ENCODE peak calls at places on chromosomes 2 and 18, in four cellular contexts. N is ACHN, S is bronchial epithelial cell, I is GM13977. H is an unnamed sample.

GRCh38 chr2:180829261-180829660 is 151.1 kb upstream of the UBE2E3 start:
- DNase-seq in S (peak), N (no peak), I (no peak), H (no peak)

GRCh38 chr2:172864182-172864581 is 128.5 kb downstream of the RAPGEF4 start:
- DNase-seq in N (peak), I (peak), S (peak), H (peak)

GRCh38 chr2:231399853-231400667 is 4.5 kb downstream of the B3GNT7 start:
- DNase-seq in I (peak), S (no peak), N (peak), H (peak)

GRCh38 chr18:33664528-33664927 is 86.5 kb downstream of the ASXL3 start:
- DNase-seq in N (no peak), S (no peak), I (no peak), H (no peak)

GRCh38 chr18:43081396-43081795 is 34.1 kb downstream of the RIT2 start:
- DNase-seq in S (no peak), N (no peak), I (no peak), H (no peak)

GRCh38 chr2:17593841-17594482 is 53.5 kb downstream of the VSNL1 start:
- DNase-seq in S (peak), N (no peak), I (no peak), H (peak)

GRCh38 chr2:112691761-112692370 is 29.0 kb upstream of the NT5DC4 start:
- DNase-seq in N (peak), S (no peak), I (no peak), H (no peak)

GRCh38 chr2:110718990-110719389 is 13.4 kb upstream of the ACOXL start:
- DNase-seq in N (no peak), I (no peak), S (no peak), H (no peak)

GRCh38 chr2:28949617-28950305 is 31.3 kb upstream of the TOGARAM2 start:
- DNase-seq in N (no peak), I (no peak), S (peak), H (peak)

GRCh38 chr2:181106789-181107418 is 126.5 kb downstream of the UBE2E3 start:
- DNase-seq in I (peak), S (peak), N (peak), H (no peak)

GRCh38 chr2:241680827-241681599 is 5.6 kb downstream of the DTYMK start:
- DNase-seq in S (peak), N (peak), I (no peak), H (no peak)

GRCh38 chr2:8678731-8679566 is 2.9 kb upstream of the ID2 start:
- DNase-seq in I (peak), N (peak), S (peak), H (peak)